ENCODE peak calls at places on chromosomes 3 and 15, in seven cellular contexts. One of them, this sample, is unnamed.

GRCh38 chr3:77053769-77054168 is 13.9 kb downstream of the ROBO2 start:
- DNase-seq in A549: no peak
- DNase-seq in IMR-90: no peak
- DNase-seq in GM12878: no peak
- DNase-seq in HCT116: no peak
- DNase-seq in H1: no peak
- DNase-seq in K562: no peak
- DNase-seq in this sample: no peak

GRCh38 chr3:8909160-8909559 is 54.1 kb downstream of the RAD18 start:
- DNase-seq in A549: no peak
- DNase-seq in IMR-90: no peak
- DNase-seq in GM12878: no peak
- DNase-seq in HCT116: no peak
- DNase-seq in H1: no peak
- DNase-seq in K562: no peak
- DNase-seq in this sample: no peak

GRCh38 chr15:24676431-24676830 is 856 bp downstream of the NPAP1 start:
- DNase-seq in A549: no peak
- DNase-seq in IMR-90: no peak
- DNase-seq in GM12878: no peak
- DNase-seq in HCT116: no peak
- DNase-seq in H1: no peak
- DNase-seq in K562: no peak
- DNase-seq in this sample: no peak

GRCh38 chr15:36951747-36952247 is 148.6 kb downstream of the MEIS2 start:
- DNase-seq in A549: no peak
- DNase-seq in IMR-90: peak
- DNase-seq in GM12878: no peak
- DNase-seq in HCT116: no peak
- DNase-seq in H1: no peak
- DNase-seq in K562: peak
- DNase-seq in this sample: no peak

GRCh38 chr15:73773428-73773827 is 20.3 kb upstream of the INSYN1 start:
- DNase-seq in A549: no peak
- DNase-seq in IMR-90: no peak
- DNase-seq in GM12878: no peak
- DNase-seq in HCT116: no peak
- DNase-seq in H1: no peak
- DNase-seq in K562: no peak
- DNase-seq in this sample: no peak

GRCh38 chr3:171461087-171461917 is 1.1 kb upstream of the TNIK start:
- DNase-seq in A549: peak
- DNase-seq in IMR-90: peak
- DNase-seq in GM12878: no peak
- DNase-seq in HCT116: peak
- DNase-seq in H1: no peak
- DNase-seq in K562: peak
- DNase-seq in this sample: no peak

GRCh38 chr3:64166584-64167155 is 58.6 kb downstream of the PRICKLE2 start:
- DNase-seq in A549: no peak
- DNase-seq in IMR-90: no peak
- DNase-seq in GM12878: no peak
- DNase-seq in HCT116: peak
- DNase-seq in H1: peak
- DNase-seq in K562: peak
- DNase-seq in this sample: peak

GRCh38 chr3:49794431-49794830 is 5.2 kb downstream of the CDHR4 start:
- DNase-seq in A549: no peak
- DNase-seq in IMR-90: no peak
- DNase-seq in GM12878: no peak
- DNase-seq in HCT116: no peak
- DNase-seq in H1: no peak
- DNase-seq in K562: no peak
- DNase-seq in this sample: no peak

GRCh38 chr3:73624363-73625123 is at the start of gene PDZRN3:
- DNase-seq in A549: no peak
- DNase-seq in IMR-90: peak
- DNase-seq in GM12878: no peak
- DNase-seq in HCT116: no peak
- DNase-seq in H1: peak
- DNase-seq in K562: no peak
- DNase-seq in this sample: no peak

GRCh38 chr3:123708531-123708930 is 123.7 kb upstream of the HACD2 start:
- DNase-seq in A549: no peak
- DNase-seq in IMR-90: no peak
- DNase-seq in GM12878: no peak
- DNase-seq in HCT116: no peak
- DNase-seq in H1: no peak
- DNase-seq in K562: no peak
- DNase-seq in this sample: no peak

GRCh38 chr15:60840703-60841411 is 361.9 kb upstream of the ICE2 start:
- DNase-seq in A549: no peak
- DNase-seq in IMR-90: no peak
- DNase-seq in GM12878: no peak
- DNase-seq in HCT116: no peak
- DNase-seq in H1: no peak
- DNase-seq in K562: no peak
- DNase-seq in this sample: no peak

GRCh38 chr3:62139957-62140356 is 233.4 kb downstream of the FEZF2 start:
- DNase-seq in A549: no peak
- DNase-seq in IMR-90: peak
- DNase-seq in GM12878: no peak
- DNase-seq in HCT116: no peak
- DNase-seq in H1: no peak
- DNase-seq in K562: no peak
- DNase-seq in this sample: no peak

GRCh38 chr15:46681901-46682300 is 1035.4 kb upstream of the SEMA6D start:
- DNase-seq in A549: no peak
- DNase-seq in IMR-90: no peak
- DNase-seq in GM12878: no peak
- DNase-seq in HCT116: no peak
- DNase-seq in H1: no peak
- DNase-seq in K562: no peak
- DNase-seq in this sample: no peak

GRCh38 chr15:94119923-94120775 is 111.2 kb upstream of the MCTP2 start:
- DNase-seq in A549: peak
- DNase-seq in IMR-90: peak
- DNase-seq in GM12878: peak
- DNase-seq in HCT116: peak
- DNase-seq in H1: peak
- DNase-seq in K562: peak
- DNase-seq in this sample: peak

GRCh38 chr3:74041068-74041675 is 416.4 kb upstream of the PDZRN3 start:
- DNase-seq in A549: no peak
- DNase-seq in IMR-90: no peak
- DNase-seq in GM12878: no peak
- DNase-seq in HCT116: no peak
- DNase-seq in H1: no peak
- DNase-seq in K562: no peak
- DNase-seq in this sample: no peak

GRCh38 chr3:113662824-113663223 is 33.6 kb downstream of the USF3 start:
- DNase-seq in A549: no peak
- DNase-seq in IMR-90: no peak
- DNase-seq in GM12878: no peak
- DNase-seq in HCT116: no peak
- DNase-seq in H1: no peak
- DNase-seq in K562: no peak
- DNase-seq in this sample: peak

GRCh38 chr3:98583766-98584165 is 9.6 kb downstream of the CPOX start:
- DNase-seq in A549: no peak
- DNase-seq in IMR-90: no peak
- DNase-seq in GM12878: no peak
- DNase-seq in HCT116: no peak
- DNase-seq in H1: no peak
- DNase-seq in K562: peak
- DNase-seq in this sample: no peak

GRCh38 chr3:12135029-12135634 is 23.6 kb downstream of the TIMP4 start:
- DNase-seq in A549: peak
- DNase-seq in IMR-90: peak
- DNase-seq in GM12878: no peak
- DNase-seq in HCT116: peak
- DNase-seq in H1: peak
- DNase-seq in K562: peak
- DNase-seq in this sample: peak

GRCh38 chr3:10206166-10206511 is 41.4 kb downstream of the IRAK2 start:
- DNase-seq in A549: no peak
- DNase-seq in IMR-90: no peak
- DNase-seq in GM12878: no peak
- DNase-seq in HCT116: no peak
- DNase-seq in H1: no peak
- DNase-seq in K562: no peak
- DNase-seq in this sample: no peak

GRCh38 chr3:24843955-24844354 is 349.3 kb upstream of the THRB start:
- DNase-seq in A549: no peak
- DNase-seq in IMR-90: no peak
- DNase-seq in GM12878: no peak
- DNase-seq in HCT116: no peak
- DNase-seq in H1: no peak
- DNase-seq in K562: no peak
- DNase-seq in this sample: no peak

GRCh38 chr3:132464066-132464465 is 46.8 kb downstream of the DNAJC13 start:
- DNase-seq in A549: no peak
- DNase-seq in IMR-90: peak
- DNase-seq in GM12878: no peak
- DNase-seq in HCT116: no peak
- DNase-seq in H1: no peak
- DNase-seq in K562: no peak
- DNase-seq in this sample: no peak

GRCh38 chr3:101724329-101725191 is at the start of gene CEP97:
- DNase-seq in A549: peak
- DNase-seq in IMR-90: peak
- DNase-seq in GM12878: peak
- DNase-seq in HCT116: peak
- DNase-seq in H1: peak
- DNase-seq in K562: peak
- DNase-seq in this sample: peak

GRCh38 chr3:196012481-196012880 is 69.4 kb downstream of the TFRC start:
- DNase-seq in A549: no peak
- DNase-seq in IMR-90: no peak
- DNase-seq in GM12878: no peak
- DNase-seq in HCT116: no peak
- DNase-seq in H1: no peak
- DNase-seq in K562: no peak
- DNase-seq in this sample: no peak

GRCh38 chr15:52331490-52332240 is 36.1 kb upstream of the MYO5C start:
- DNase-seq in A549: peak
- DNase-seq in IMR-90: peak
- DNase-seq in GM12878: peak
- DNase-seq in HCT116: peak
- DNase-seq in H1: no peak
- DNase-seq in K562: peak
- DNase-seq in this sample: peak

GRCh38 chr3:159032311-159032710 is 230.5 kb downstream of the MFSD1 start:
- DNase-seq in A549: no peak
- DNase-seq in IMR-90: no peak
- DNase-seq in GM12878: no peak
- DNase-seq in HCT116: peak
- DNase-seq in H1: no peak
- DNase-seq in K562: no peak
- DNase-seq in this sample: no peak

GRCh38 chr3:52742418-52743041 is 28.2 kb downstream of the NEK4 start:
- DNase-seq in A549: peak
- DNase-seq in IMR-90: peak
- DNase-seq in GM12878: peak
- DNase-seq in HCT116: peak
- DNase-seq in H1: no peak
- DNase-seq in K562: peak
- DNase-seq in this sample: peak

GRCh38 chr3:71578045-71578730 is 5.3 kb downstream of the FOXP1 start:
- DNase-seq in A549: no peak
- DNase-seq in IMR-90: peak
- DNase-seq in GM12878: no peak
- DNase-seq in HCT116: no peak
- DNase-seq in H1: no peak
- DNase-seq in K562: no peak
- DNase-seq in this sample: no peak

DNA sequence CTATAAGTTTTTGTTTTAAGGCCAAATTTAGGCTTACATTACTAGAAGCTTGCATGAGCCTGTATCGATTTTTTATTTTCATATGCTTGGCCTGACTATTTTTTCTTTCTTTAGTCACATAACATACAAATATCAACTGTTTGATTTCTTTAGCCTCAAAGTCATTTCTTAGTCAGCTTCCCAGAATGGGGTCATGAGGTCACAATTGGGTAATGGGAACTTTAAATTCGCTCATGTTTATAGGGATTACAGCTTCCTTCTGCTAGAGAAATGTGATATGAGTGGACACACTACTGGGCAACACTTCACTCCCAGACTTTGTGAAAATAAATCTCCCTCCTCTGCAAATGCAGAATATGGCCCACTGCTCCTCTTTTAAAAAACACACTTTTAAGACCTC is 9.1 kb upstream of the TIPARP start:
- DNase-seq in A549: no peak
- DNase-seq in IMR-90: peak
- DNase-seq in GM12878: no peak
- DNase-seq in HCT116: no peak
- DNase-seq in H1: no peak
- DNase-seq in K562: no peak
- DNase-seq in this sample: no peak
- TF ChIP-seq CEBPB in A549: no peak
- TF ChIP-seq CEBPB in IMR-90: peak
- TF ChIP-seq CEBPB in GM12878: no peak
- TF ChIP-seq CEBPB in HCT116: no peak
- TF ChIP-seq CEBPB in H1: no peak
- TF ChIP-seq CEBPB in K562: no peak
- TF ChIP-seq CEBPB in this sample: no peak

GRCh38 chr3:116188231-116188785 is 257.0 kb downstream of the LSAMP start:
- DNase-seq in A549: no peak
- DNase-seq in IMR-90: peak
- DNase-seq in GM12878: no peak
- DNase-seq in HCT116: no peak
- DNase-seq in H1: no peak
- DNase-seq in K562: no peak
- DNase-seq in this sample: no peak
- TF ChIP-seq CEBPB in A549: no peak
- TF ChIP-seq CEBPB in IMR-90: no peak
- TF ChIP-seq CEBPB in GM12878: no peak
- TF ChIP-seq CEBPB in HCT116: no peak
- TF ChIP-seq CEBPB in H1: no peak
- TF ChIP-seq CEBPB in K562: no peak
- TF ChIP-seq CEBPB in this sample: no peak

GRCh38 chr15:64878708-64879107 is 33.0 kb upstream of the ANKDD1A start:
- DNase-seq in A549: no peak
- DNase-seq in IMR-90: no peak
- DNase-seq in GM12878: no peak
- DNase-seq in HCT116: no peak
- DNase-seq in H1: no peak
- DNase-seq in K562: no peak
- DNase-seq in this sample: no peak
- TF ChIP-seq CEBPB in A549: no peak
- TF ChIP-seq CEBPB in IMR-90: no peak
- TF ChIP-seq CEBPB in GM12878: no peak
- TF ChIP-seq CEBPB in HCT116: no peak
- TF ChIP-seq CEBPB in H1: no peak
- TF ChIP-seq CEBPB in K562: no peak
- TF ChIP-seq CEBPB in this sample: no peak

DNA sequence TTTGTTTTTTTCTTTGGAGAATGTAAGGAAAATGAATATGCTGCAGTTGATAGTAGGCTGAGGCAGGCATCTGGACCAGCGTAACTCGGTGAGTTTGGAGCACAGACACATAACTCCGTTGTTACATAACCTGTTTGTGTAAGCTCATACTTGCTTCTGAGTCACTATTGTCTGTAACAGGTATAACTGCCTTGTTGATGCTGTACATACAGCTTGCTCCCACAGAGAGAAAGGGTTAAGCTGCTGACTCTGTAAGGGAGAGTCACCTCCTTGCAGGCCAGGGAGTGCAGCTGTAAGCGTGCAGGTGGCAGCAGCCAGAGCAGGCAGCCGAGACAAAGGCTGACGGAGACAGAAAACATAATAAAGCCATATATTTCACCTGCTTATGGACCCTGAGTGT is 20.4 kb downstream of the RETNLB start:
- DNase-seq in A549: no peak
- DNase-seq in IMR-90: no peak
- DNase-seq in GM12878: no peak
- DNase-seq in HCT116: no peak
- DNase-seq in H1: no peak
- DNase-seq in K562: no peak
- DNase-seq in this sample: no peak
- TF ChIP-seq CEBPB in A549: no peak
- TF ChIP-seq CEBPB in IMR-90: no peak
- TF ChIP-seq CEBPB in GM12878: no peak
- TF ChIP-seq CEBPB in HCT116: no peak
- TF ChIP-seq CEBPB in H1: no peak
- TF ChIP-seq CEBPB in K562: no peak
- TF ChIP-seq CEBPB in this sample: no peak

This sample was measured in HepG2.